ENCODE peak calls at places on chromosomes 6 and 20, in seven cellular contexts. K is CD8-positive, alpha-beta T cell; G is pancreas; V is astrocyte; T is adrenal gland; H is breast epithelium; W is heart right ventricle. R is an unnamed sample. For H3K4me1, the result is how much of the 10 kb centered on the place peaks cover.

GRCh38 chr6:31114540-31114876 is at the start of gene PSORS1C1:
- DNase-seq in K (no peak), H (peak), T (peak), W (peak), G (peak), V (peak), R (peak)

GRCh38 chr6:144661101-144661806 is 376.1 kb downstream of the UTRN start:
- DNase-seq in H (no peak), T (no peak), K (no peak), V (peak), W (no peak), G (no peak), R (no peak)

GRCh38 chr20:2871111-2871465 is 2.2 kb upstream of the PTPRA start:
- DNase-seq in V (no peak), G (no peak), H (no peak), T (no peak), K (no peak), W (no peak), R (no peak)

GRCh38 chr6:16472349-16473069 is 234.1 kb downstream of the GMPR start:
- DNase-seq in T (no peak), H (no peak), V (peak), G (no peak), K (no peak), W (no peak), R (no peak)

GRCh38 chr6:147046131-147046530 is 158.1 kb upstream of the STXBP5 start:
- DNase-seq in G (no peak), T (no peak), W (no peak), K (no peak), H (no peak), V (no peak), R (no peak)

GRCh38 chr6:158642097-158642601 is 2.4 kb downstream of the DYNLT1 start:
- DNase-seq in K (peak), W (no peak), G (no peak), V (peak), H (no peak), T (peak), R (no peak)

GRCh38 chr6:154606457-154606856 is 96.0 kb upstream of the CNKSR3 start:
- DNase-seq in H (no peak), T (no peak), K (no peak), W (no peak), V (no peak), G (no peak), R (no peak)

GRCh38 chr20:33250666-33251065 is 14.9 kb downstream of the BPIFA1 start:
- DNase-seq in H (no peak), V (no peak), W (no peak), G (no peak), K (no peak), T (no peak), R (no peak)

GRCh38 chr6:32637883-32638282 is 677 bp downstream of the HLA-DQA1 start:
- DNase-seq in K (no peak), H (no peak), V (no peak), T (no peak), G (no peak), W (no peak), R (no peak)

GRCh38 chr6:97195117-97195516 is 87.9 kb downstream of the MMS22L start:
- DNase-seq in K (no peak), T (no peak), V (peak), G (no peak), H (no peak), W (no peak), R (no peak)

GRCh38 chr6:13868236-13868635 is 53.9 kb upstream of the MCUR1 start:
- DNase-seq in V (no peak), H (no peak), K (no peak), G (no peak), T (no peak), W (no peak), R (no peak)

GRCh38 chr6:86118271-86118670 is 475.6 kb upstream of the SYNCRIP start:
- DNase-seq in K (no peak), H (no peak), W (no peak), G (no peak), T (no peak), V (no peak), R (no peak)

GRCh38 chr6:15402401-15403045 is 156.7 kb downstream of the JARID2 start:
- DNase-seq in W (no peak), G (no peak), K (no peak), H (no peak), V (no peak), T (no peak), R (no peak)

GRCh38 chr6:41591859-41592502 is 45.8 kb downstream of the FOXP4 start:
- DNase-seq in T (peak), V (no peak), K (peak), W (peak), G (peak), H (peak), R (peak)

GRCh38 chr6:75368151-75368779 is 83.7 kb upstream of the TMEM30A start:
- DNase-seq in K (no peak), V (no peak), W (no peak), H (no peak), T (no peak), G (peak), R (no peak)

GRCh38 chr6:139753198-139753861 is 378.9 kb upstream of the CITED2 start:
- DNase-seq in T (no peak), H (no peak), V (peak), W (no peak), G (no peak), K (no peak), R (no peak)

GRCh38 chr6:54847799-54848597 is 1.4 kb downstream of the FAM83B start:
- DNase-seq in H (peak), T (no peak), W (no peak), G (no peak), V (peak), K (no peak), R (peak)

GRCh38 chr6:74280130-74280692 is 584.2 kb downstream of the CD109 start:
- DNase-seq in T (no peak), K (no peak), G (no peak), H (no peak), W (no peak), V (no peak), R (no peak)

GRCh38 chr6:16007146-16007545 is 121.7 kb upstream of the MYLIP start:
- DNase-seq in W (no peak), G (no peak), K (no peak), H (no peak), T (no peak), V (no peak), R (no peak)

GRCh38 chr20:52303281-52303950 is 111.8 kb upstream of the ZFP64 start:
- DNase-seq in T (no peak), G (no peak), V (no peak), W (no peak), H (no peak), K (no peak), R (no peak)

GRCh38 chr20:46308258-46309157 is at the start of gene CDH22:
- DNase-seq in G (peak), K (no peak), V (peak), W (peak), T (peak), H (no peak), R (no peak)

GRCh38 chr6:152170313-152170701 is 362.8 kb downstream of the ESR1 start:
- DNase-seq in K (no peak), T (no peak), V (no peak), W (no peak), G (no peak), H (no peak), R (no peak)

GRCh38 chr6:118544105-118544504 is 4.0 kb upstream of the PLN start:
- DNase-seq in G (no peak), V (peak), W (no peak), T (no peak), K (no peak), H (no peak), R (no peak)

GRCh38 chr20:7415427-7415826 is 524.8 kb downstream of the HAO1 start:
- DNase-seq in G (no peak), H (no peak), V (no peak), K (no peak), T (no peak), W (no peak), R (no peak)

GRCh38 chr6:37822851-37823682 is 3.5 kb downstream of the ZFAND3 start:
- DNase-seq in W (no peak), T (no peak), G (no peak), K (no peak), V (peak), H (no peak), R (no peak)

GRCh38 chr6:55827818-55828522 is 47.4 kb downstream of the BMP5 start:
- DNase-seq in K (no peak), V (peak), T (no peak), W (no peak), G (no peak), H (no peak), R (no peak)

GRCh38 chr20:35792740-35793139 is 20.9 kb downstream of the PHF20 start:
- DNase-seq in W (no peak), V (no peak), K (no peak), G (no peak), T (no peak), H (no peak), R (no peak)

GRCh38 chr6:90538651-90539050 is 48.2 kb downstream of the MAP3K7 start:
- DNase-seq in T (peak), V (peak), W (no peak), H (no peak), G (no peak), K (no peak), R (no peak)

GRCh38 chr6:119129148-119129967 is 50.9 kb upstream of the FAM184A start:
- DNase-seq in H (no peak), G (no peak), W (no peak), K (no peak), T (no peak), V (peak), R (no peak)

GRCh38 chr6:24991748-24992467 is 56.1 kb upstream of the RIPOR2 start:
- DNase-seq in V (no peak), T (peak), H (no peak), W (peak), K (peak), G (peak), R (peak)

GRCh38 chr6:43074847-43075741 is 1.0 kb upstream of the PTK7 start:
- DNase-seq in K (no peak), T (no peak), G (no peak), H (no peak), V (no peak), W (no peak), R (peak)

GRCh38 chr6:105363100-105363754 is 39.7 kb downstream of the PREP start:
- DNase-seq in G (no peak), W (no peak), K (no peak), H (no peak), T (no peak), V (no peak), R (no peak)

GRCh38 chr6:428047-428608 is 36.6 kb downstream of the IRF4 start:
- DNase-seq in T (peak), K (no peak), V (no peak), H (no peak), G (no peak), W (no peak), R (peak)

GRCh38 chr20:58558483-58559367 is 43.5 kb upstream of the APCDD1L start:
- DNase-seq in W (no peak), G (no peak), T (no peak), H (no peak), K (no peak), V (no peak), R (no peak)
- TF ChIP-seq CTCF in W (no peak), G (no peak), T (no peak), H (no peak), K (no peak), V (no peak), R (no peak)

GRCh38 chr6:150142304-150142656 is 564 bp upstream of the PPP1R14C start:
- DNase-seq in K (no peak), G (no peak), T (no peak), V (peak), W (no peak), H (peak), R (no peak)
- H3K4me1 ChIP-seq in K (under half), G (under half), T (under half), V (under half), W (under half), H (under half), R (under half)

GRCh38 chr6:109082178-109082577 is 12.5 kb downstream of the SESN1 start:
- DNase-seq in T (no peak), V (no peak), G (no peak), W (no peak), H (no peak), K (no peak), R (no peak)
- TF ChIP-seq CTCF in T (no peak), V (no peak), G (no peak), W (no peak), H (no peak), K (no peak), R (no peak)

GRCh38 chr20:63857751-63858392 is 3.4 kb upstream of the ABHD16B start:
- DNase-seq in W (peak), K (no peak), G (no peak), H (no peak), T (peak), V (no peak), R (peak)
- H3K4me1 ChIP-seq in W (half or more), K (under half), G (under half), H (under half), T (half or more), V (under half), R (half or more)

DNA sequence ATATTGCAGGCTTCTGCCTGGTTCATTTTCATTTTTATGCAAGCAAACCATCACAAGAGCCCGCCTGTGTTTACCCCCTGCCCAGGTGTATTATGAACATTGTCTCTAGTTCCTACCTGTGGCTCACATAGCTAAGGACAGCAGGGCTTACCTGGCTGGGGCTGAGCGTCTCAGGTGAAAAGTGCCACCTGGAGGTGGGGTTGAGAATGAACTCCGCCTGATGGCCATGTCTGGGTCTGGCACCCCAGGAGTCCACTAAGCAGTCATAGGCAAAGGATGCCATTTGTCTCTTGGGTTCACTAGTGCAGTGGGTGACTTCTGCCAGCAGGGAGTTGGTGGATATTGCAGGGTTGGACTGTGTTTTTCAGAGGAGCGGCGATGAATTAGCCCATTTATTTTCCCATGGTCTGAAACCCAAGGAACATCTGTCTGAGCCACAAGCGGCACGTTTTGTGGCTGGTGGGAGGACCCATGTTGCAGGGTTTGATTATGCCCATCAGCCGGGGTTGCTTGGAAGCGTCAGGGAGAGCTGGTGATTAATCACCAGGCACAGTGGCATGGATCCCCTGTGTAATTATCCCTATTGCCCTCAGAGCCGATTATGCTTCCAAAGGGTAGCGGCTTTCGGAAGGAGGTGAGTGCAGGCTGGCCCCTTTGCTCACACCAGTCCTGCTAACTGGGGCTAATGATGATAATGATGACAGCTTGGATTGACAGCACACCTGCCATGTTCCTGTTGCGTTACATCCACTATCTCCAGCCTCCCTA is 92.2 kb downstream of the CDH26 start:
- DNase-seq in H (no peak), W (no peak), G (peak), V (no peak), K (no peak), T (peak), R (no peak)
- TF ChIP-seq CTCF in H (peak), W (no peak), G (peak), V (no peak), K (no peak), T (no peak), R (no peak)

GRCh38 chr6:165637591-165637990 is 25.4 kb downstream of the PDE10A start:
- DNase-seq in T (no peak), G (no peak), W (no peak), V (no peak), K (no peak), H (no peak), R (no peak)

GRCh38 chr6:165641672-165642156 is 21.3 kb downstream of the PDE10A start:
- DNase-seq in T (no peak), W (no peak), G (no peak), H (no peak), K (no peak), V (no peak), R (no peak)

GRCh38 chr6:165643015-165643414 is 20.0 kb downstream of the PDE10A start:
- DNase-seq in G (no peak), W (no peak), H (no peak), V (no peak), T (no peak), K (no peak), R (no peak)

GRCh38 chr6:165638530-165638929 is 24.5 kb downstream of the PDE10A start:
- DNase-seq in V (no peak), G (no peak), H (no peak), T (no peak), K (no peak), W (no peak), R (no peak)

GRCh38 chr6:165640767-165641166 is 22.3 kb downstream of the PDE10A start:
- DNase-seq in G (no peak), T (no peak), V (no peak), K (no peak), H (no peak), W (no peak), R (no peak)
- H3K4me1 ChIP-seq in G (under half), T (under half), V (under half), K (under half), H (under half), W (under half), R (under half)

GRCh38 chr6:132365319-132365907 is 35.9 kb downstream of the MOXD1 start:
- DNase-seq in K (no peak), V (peak), H (no peak), T (peak), W (no peak), G (no peak), R (no peak)
- TF ChIP-seq CTCF in K (no peak), V (no peak), H (no peak), T (no peak), W (no peak), G (no peak), R (no peak)

DNA sequence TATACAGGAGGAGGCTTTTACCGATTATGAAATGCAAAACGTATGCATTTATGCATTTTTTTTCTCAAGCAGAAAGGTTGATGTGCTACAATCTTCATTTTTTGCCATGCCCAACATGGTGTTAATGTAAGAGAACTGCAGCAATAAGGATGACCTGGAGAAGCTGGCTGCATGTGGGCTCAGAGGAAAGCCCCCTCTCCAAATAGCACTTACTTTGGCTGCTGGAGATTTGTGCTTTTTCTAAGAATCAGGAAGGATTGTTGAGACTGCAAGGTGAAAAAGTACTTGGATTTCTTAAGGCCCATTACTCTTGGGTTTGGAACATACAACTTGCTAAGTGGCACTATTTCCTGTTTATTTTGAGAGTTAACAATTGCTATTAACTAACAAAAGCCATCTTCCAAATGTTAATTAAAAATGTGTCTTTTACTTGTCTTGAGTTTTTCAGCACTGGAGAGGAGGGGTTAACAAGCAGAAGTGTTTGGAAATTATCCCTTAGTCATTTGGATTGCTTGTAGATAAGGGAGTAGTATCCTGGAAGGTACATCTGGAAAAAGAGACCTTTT is 5.6 kb downstream of the SOX4 start:
- DNase-seq in K (no peak), W (no peak), V (no peak), T (no peak), G (no peak), H (no peak), R (no peak)
- H3K4me1 ChIP-seq in K (under half), W (under half), V (under half), T (under half), G (under half), H (under half), R (under half)

DNA sequence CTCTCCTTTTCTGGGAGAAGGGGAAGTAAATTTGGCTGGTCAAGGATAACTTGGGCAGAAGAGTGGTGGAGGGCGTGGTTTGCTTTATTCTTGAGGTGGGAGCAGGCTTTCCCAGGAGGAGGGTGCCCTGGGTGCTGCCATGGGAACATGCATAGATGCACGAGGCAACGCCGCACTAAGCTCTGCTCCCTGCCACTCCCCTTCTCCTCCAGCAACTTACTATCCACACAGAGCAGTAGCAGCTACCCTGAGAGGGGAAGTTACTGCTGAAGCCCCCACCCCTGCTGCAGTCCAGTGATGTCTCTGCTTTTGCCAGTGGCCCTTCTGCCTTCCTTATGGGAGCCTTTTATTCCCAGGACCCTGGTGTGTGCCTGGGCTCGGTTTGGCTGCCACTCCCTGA is 71.5 kb upstream of the GLP1R start:
- DNase-seq in T (no peak), H (no peak), V (no peak), K (no peak), W (no peak), G (no peak), R (no peak)
- TF ChIP-seq CTCF in T (no peak), H (no peak), V (no peak), K (no peak), W (no peak), G (no peak), R (no peak)

R was measured in spleen.